ENCODE peak calls at places on chromosomes 6 and 20, in six cellular contexts. M is lower lobe of right lung, Z is BJ, P is AG09319, S is HFFc6, J is fibroblast of the aortic adventitia. K is an unnamed sample.

GRCh38 chr6:117555262-117555849 is 47.0 kb downstream of the GOPC start:
- DNase-seq in P (no peak), Z (no peak), J (no peak), S (no peak), M (no peak), K (no peak)

GRCh38 chr6:112879920-112880413 is 532.8 kb downstream of the RFPL4B start:
- DNase-seq in M (peak; percentile 65), J (no peak), S (no peak), P (no peak), Z (no peak), K (no peak)

GRCh38 chr6:117548797-117549301 is 53.5 kb downstream of the GOPC start:
- DNase-seq in M (no peak), J (peak; percentile 71), S (peak; percentile 52), P (no peak), Z (no peak), K (peak; percentile 70)

GRCh38 chr6:36028088-36028886 is 679 bp downstream of the MAPK14 start:
- DNase-seq in M (peak; percentile 69), S (peak; percentile 4), Z (no peak), P (no peak), J (peak; percentile 12), K (peak; percentile 23)

GRCh38 chr6:1145756-1146218 is 166.1 kb upstream of the FOXQ1 start:
- DNase-seq in J (no peak), Z (no peak), M (no peak), P (no peak), S (no peak), K (no peak)

GRCh38 chr20:62737271-62737761 is 28.7 kb downstream of the NTSR1 start:
- DNase-seq in M (peak; percentile 26), Z (no peak), S (no peak), J (no peak), P (no peak), K (no peak)

GRCh38 chr6:2589171-2589661 is 161.5 kb downstream of the MYLK4 start:
- DNase-seq in S (no peak), J (no peak), P (no peak), M (no peak), Z (no peak), K (no peak)

GRCh38 chr6:136158398-136158797 is 91.7 kb downstream of the MTFR2 start:
- DNase-seq in P (no peak), S (no peak), J (peak; percentile 76), M (peak; percentile 48), Z (peak; percentile 21), K (peak; percentile 11)

GRCh38 chr6:139820191-139820590 is 445.7 kb upstream of the CITED2 start:
- DNase-seq in J (peak; percentile 76), S (peak; percentile 65), P (no peak), M (no peak), Z (peak; percentile 23), K (peak; percentile 41)

GRCh38 chr6:160455484-160456213 is 107.5 kb downstream of the SLC22A3 start:
- DNase-seq in M (peak; percentile 55), Z (peak; percentile 15), S (peak; percentile 41), J (peak; percentile 78), P (no peak), K (peak; percentile 75)

GRCh38 chr20:61263084-61263695 is 11.1 kb downstream of the CDH4 start:
- DNase-seq in M (no peak), Z (no peak), J (peak; percentile 30), S (peak; percentile 16), P (no peak), K (peak; percentile 47)

GRCh38 chr20:34706022-34706875 is 2.1 kb downstream of the TP53INP2 start:
- DNase-seq in P (no peak), S (no peak), J (no peak), Z (no peak), M (no peak), K (no peak)

GRCh38 chr6:167559675-167560479 is 235.0 kb downstream of the TTLL2 start:
- DNase-seq in S (no peak), P (no peak), Z (no peak), M (no peak), J (no peak), K (no peak)

GRCh38 chr6:168252267-168252666 is 67.3 kb downstream of the DACT2 start:
- DNase-seq in J (no peak), M (no peak), S (no peak), P (no peak), Z (no peak), K (no peak)

GRCh38 chr6:26383624-26384417 is 913 bp downstream of the BTN2A2 start:
- DNase-seq in P (peak; percentile 20), Z (no peak), S (peak; percentile 54), J (peak; percentile 47), M (no peak), K (peak; percentile 43)

GRCh38 chr6:31834367-31834703 is 6.8 kb downstream of the HSPA1B start:
- DNase-seq in Z (no peak), P (peak; percentile 60), M (peak; percentile 90), J (no peak), S (peak; percentile 81), K (peak; percentile 90)

GRCh38 chr6:144302701-144303351 is 17.7 kb downstream of the UTRN start:
- DNase-seq in S (peak; percentile 45), P (no peak), J (no peak), Z (no peak), M (no peak), K (peak; percentile 27)

DNA sequence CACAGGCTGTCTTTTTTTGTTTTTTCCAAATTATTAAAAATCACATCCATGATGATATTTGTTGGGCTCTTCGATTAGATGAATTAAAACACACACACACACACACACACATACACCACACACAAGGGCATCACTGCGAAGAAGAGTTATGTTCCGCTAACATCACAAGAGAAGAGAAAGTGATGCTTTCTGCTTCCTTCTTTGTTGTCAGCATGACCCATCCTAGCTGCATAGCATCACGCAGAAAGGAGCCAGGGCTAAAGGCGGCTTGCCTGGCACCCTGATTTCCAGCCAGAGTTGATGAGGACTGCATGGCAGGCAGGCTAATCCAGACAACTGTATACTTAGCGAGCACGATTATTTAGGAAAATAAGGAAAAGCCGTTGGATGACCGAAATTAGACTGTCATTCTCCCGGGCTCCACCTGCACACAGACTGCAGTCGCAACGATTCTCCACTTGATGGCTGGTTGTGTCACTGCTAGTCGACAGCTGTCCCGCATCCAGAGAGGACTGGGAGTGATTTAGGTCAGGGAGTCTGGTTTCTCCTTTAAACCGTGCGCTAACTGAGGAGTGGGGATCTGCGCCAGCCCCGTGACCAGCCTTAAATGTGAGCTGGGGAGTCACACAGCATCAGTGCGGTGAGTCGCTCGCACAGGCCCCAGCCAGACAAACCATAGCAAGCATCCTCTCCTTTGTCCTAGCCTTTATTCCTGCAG is 70.6 kb upstream of the SOX4 start:
- DNase-seq in J (no peak), P (no peak), Z (no peak), M (no peak), S (no peak), K (no peak)
- TF ChIP-seq CTCF in J (no peak), P (no peak), Z (no peak), M (no peak), S (no peak), K (no peak)

DNA sequence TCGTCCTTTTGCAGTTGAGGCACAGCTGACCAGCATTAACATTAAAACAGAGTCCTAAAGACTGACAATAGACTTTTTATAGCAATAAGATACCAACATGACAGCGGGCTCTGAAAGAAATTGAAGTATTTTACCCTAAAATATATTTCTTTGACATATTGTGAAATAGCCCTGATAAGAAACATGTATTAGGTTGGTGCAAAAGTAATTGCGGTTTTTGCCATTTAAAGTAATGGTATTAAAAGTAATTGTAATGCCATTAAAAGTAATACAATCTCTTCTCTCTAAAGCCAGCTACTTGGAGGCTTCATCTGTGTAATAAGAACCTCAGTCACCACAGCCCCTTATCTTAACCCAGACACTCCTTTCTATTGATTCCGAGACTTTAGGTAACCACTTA is 394.6 kb downstream of the PREX1 start:
- DNase-seq in S (no peak), J (no peak), P (no peak), M (no peak), Z (no peak), K (no peak)
- TF ChIP-seq CTCF in S (no peak), J (no peak), P (no peak), M (no peak), Z (no peak), K (no peak)

GRCh38 chr6:98054453-98054852 is 771.4 kb upstream of the MMS22L start:
- DNase-seq in J (no peak), S (no peak), P (no peak), M (no peak), Z (no peak), K (no peak)
- TF ChIP-seq CTCF in J (no peak), S (peak; percentile 40), P (no peak), M (no peak), Z (no peak), K (no peak)

DNA sequence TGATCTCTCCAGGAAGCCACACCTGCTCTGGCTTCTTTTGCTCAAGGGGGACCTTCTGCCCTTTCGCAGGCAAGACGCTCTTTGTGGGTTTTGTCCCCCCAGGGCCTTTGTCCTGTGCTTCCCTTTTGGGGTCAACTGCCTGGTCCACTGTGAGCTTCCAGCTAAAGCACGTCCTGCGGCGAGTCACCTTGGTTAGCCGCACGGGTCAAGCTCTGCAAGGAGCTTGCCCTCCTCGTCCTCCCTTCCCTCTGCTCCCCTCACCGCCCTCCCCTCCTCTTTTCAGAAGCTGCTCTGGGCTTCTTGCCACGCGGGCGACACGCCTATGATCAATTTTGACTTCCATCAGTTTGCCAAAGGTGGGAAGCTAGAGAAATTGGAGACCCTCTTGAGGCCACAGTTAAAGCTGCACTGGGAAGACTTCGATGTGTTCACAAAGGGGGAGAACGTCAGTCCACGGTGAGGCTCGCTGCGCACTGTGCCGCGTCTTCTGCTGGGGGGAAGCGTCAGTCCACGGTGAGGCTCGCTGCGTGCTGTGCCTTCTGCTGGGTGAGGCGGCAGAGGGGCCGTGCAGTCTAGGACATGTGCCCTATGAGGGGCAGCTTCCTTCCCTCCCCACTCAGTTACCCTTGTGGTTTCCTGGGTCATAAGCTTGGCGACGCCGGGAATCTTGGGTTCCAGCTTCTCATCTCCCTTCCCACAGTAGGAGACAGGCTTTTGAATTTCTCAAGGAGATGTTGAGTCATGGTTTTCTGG is 80.2 kb downstream of the SYNJ2 start:
- DNase-seq in P (no peak), S (no peak), J (no peak), M (no peak), Z (no peak), K (no peak)
- TF ChIP-seq CTCF in P (no peak), S (no peak), J (no peak), M (no peak), Z (no peak), K (no peak)

GRCh38 chr6:37258716-37259115 is 772 bp upstream of the TMEM217 start:
- DNase-seq in P (no peak), S (no peak), Z (no peak), M (no peak), J (peak; percentile 19), K (no peak)

GRCh38 chr6:37259191-37259590 is 1.2 kb upstream of the TMEM217 start:
- DNase-seq in M (no peak), J (peak; percentile 31), P (no peak), Z (no peak), S (no peak), K (peak; percentile 48)

GRCh38 chr6:37257634-37258404 is at the start of the genes TBC1D22B and TMEM217:
- DNase-seq in M (peak; percentile 97), J (peak; percentile 91), Z (peak; percentile 64), S (peak; percentile 92), P (peak; percentile 81), K (peak; percentile 95)

GRCh38 chr6:37257320-37257633 is 295 bp upstream of the TBC1D22B start:
- DNase-seq in P (no peak), Z (no peak), J (no peak), S (no peak), M (no peak), K (no peak)

DNA sequence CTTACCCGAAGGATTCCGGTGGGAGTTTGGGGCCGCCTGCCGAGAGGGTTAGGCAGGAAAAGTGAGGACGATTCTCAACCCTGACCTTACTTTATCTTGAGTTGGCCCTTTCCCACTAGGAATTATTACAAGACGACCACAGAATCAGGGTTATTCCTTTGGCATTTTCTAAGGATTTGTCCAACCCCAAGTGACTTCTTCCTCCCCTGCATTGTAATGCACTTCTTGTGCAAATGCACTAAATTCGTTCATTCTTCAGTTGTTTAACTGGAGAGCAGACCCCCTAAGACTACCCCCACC is 411 bp upstream of the TMEM217 start:
- DNase-seq in P (no peak), Z (no peak), M (no peak), S (no peak), J (peak; percentile 22), K (no peak)
- TF ChIP-seq CTCF in P (no peak), Z (no peak), M (no peak), S (no peak), J (no peak), K (no peak)

K was measured in cardiac fibroblast.